ENCODE peak calls at places on chromosomes 12 and 14, in eight cellular contexts. B, A, K, D, O, S, F and N are unnamed samples. For H3K4me1, the result is how much of the 10 kb centered on the place peaks cover.

GRCh38 chr14:91068642-91069041 is 8.2 kb upstream of the RPS6KA5 start:
- DNase-seq in B (no peak), A (no peak), K (no peak), D (no peak), O (no peak), S (no peak), F (no peak), N (no peak)

GRCh38 chr12:66188584-66189475 is at the start of gene IRAK3:
- DNase-seq in B (peak), A (peak), K (peak), D (no peak), O (peak), S (peak), F (peak), N (no peak)

GRCh38 chr12:67701121-67701520 is 52.6 kb downstream of the DYRK2 start:
- DNase-seq in B (no peak), A (no peak), K (peak), D (no peak), O (peak), S (no peak), F (peak), N (no peak)

GRCh38 chr12:131049002-131049401 is 95.3 kb downstream of the ADGRD1 start:
- DNase-seq in B (no peak), A (no peak), K (no peak), D (no peak), O (no peak), S (no peak), F (no peak), N (no peak)

GRCh38 chr12:42482820-42483533 is 106.6 kb downstream of the PRICKLE1 start:
- DNase-seq in B (peak), A (peak), K (peak), D (peak), O (peak), S (peak), F (peak), N (no peak)

GRCh38 chr14:75279153-75279738 is 618 bp downstream of the FOS start:
- DNase-seq in B (peak), A (no peak), K (peak), D (peak), O (peak), S (no peak), F (peak), N (no peak)

GRCh38 chr12:68970951-68971350 is 38.0 kb upstream of the CPM start:
- DNase-seq in B (no peak), A (no peak), K (no peak), D (peak), O (peak), S (no peak), F (no peak), N (no peak)

GRCh38 chr12:123427036-123427769 is 9.3 kb downstream of the RILPL2 start:
- DNase-seq in B (no peak), A (no peak), K (no peak), D (no peak), O (no peak), S (no peak), F (no peak), N (no peak)

GRCh38 chr12:74021937-74022336 is 515.7 kb upstream of the ATXN7L3B start:
- DNase-seq in B (peak), A (peak), K (peak), D (peak), O (peak), S (peak), F (no peak), N (no peak)

GRCh38 chr12:77893918-77894317 is 63.2 kb downstream of the NAV3 start:
- DNase-seq in B (peak), A (no peak), K (no peak), D (peak), O (peak), S (no peak), F (peak), N (no peak)

GRCh38 chr12:102023343-102023930 is 38.4 kb downstream of the WASHC3 start:
- DNase-seq in B (no peak), A (no peak), K (peak), D (no peak), O (peak), S (no peak), F (peak), N (no peak)

GRCh38 chr14:91380610-91381371 is 36.8 kb downstream of the CCDC88C start:
- DNase-seq in B (no peak), A (no peak), K (no peak), D (no peak), O (no peak), S (no peak), F (no peak), N (no peak)

GRCh38 chr14:54343276-54344121 is 53.3 kb upstream of the CDKN3 start:
- DNase-seq in B (no peak), A (no peak), K (no peak), D (peak), O (no peak), S (no peak), F (no peak), N (no peak)

GRCh38 chr14:62557416-62557815 is 487.8 kb downstream of the KCNH5 start:
- DNase-seq in B (no peak), A (peak), K (no peak), D (peak), O (no peak), S (no peak), F (no peak), N (no peak)

GRCh38 chr12:11768233-11768965 is 118.9 kb downstream of the ETV6 start:
- DNase-seq in B (no peak), A (no peak), K (no peak), D (no peak), O (no peak), S (no peak), F (no peak), N (no peak)

GRCh38 chr12:19925881-19926665 is 442.3 kb upstream of the PDE3A start:
- DNase-seq in B (no peak), A (no peak), K (no peak), D (no peak), O (no peak), S (no peak), F (no peak), N (no peak)

GRCh38 chr12:113161415-113162016 is 12.0 kb downstream of the CFAP73 start:
- DNase-seq in B (peak), A (peak), K (no peak), D (no peak), O (no peak), S (peak), F (no peak), N (no peak)

GRCh38 chr12:27367078-27367477 is 34.4 kb downstream of the BMAL2 start:
- DNase-seq in B (no peak), A (no peak), K (peak), D (no peak), O (peak), S (no peak), F (peak), N (no peak)

GRCh38 chr12:75503866-75504265 is 7.5 kb downstream of the KRR1 start:
- DNase-seq in B (no peak), A (no peak), K (no peak), D (no peak), O (no peak), S (no peak), F (no peak), N (no peak)

GRCh38 chr12:75508159-75508558 is 3.2 kb downstream of the KRR1 start:
- DNase-seq in B (no peak), A (no peak), K (no peak), D (no peak), O (no peak), S (no peak), F (no peak), N (no peak)

GRCh38 chr12:75505706-75506312 is 5.6 kb downstream of the KRR1 start:
- DNase-seq in B (peak), A (no peak), K (peak), D (no peak), O (no peak), S (no peak), F (peak), N (no peak)

DNA sequence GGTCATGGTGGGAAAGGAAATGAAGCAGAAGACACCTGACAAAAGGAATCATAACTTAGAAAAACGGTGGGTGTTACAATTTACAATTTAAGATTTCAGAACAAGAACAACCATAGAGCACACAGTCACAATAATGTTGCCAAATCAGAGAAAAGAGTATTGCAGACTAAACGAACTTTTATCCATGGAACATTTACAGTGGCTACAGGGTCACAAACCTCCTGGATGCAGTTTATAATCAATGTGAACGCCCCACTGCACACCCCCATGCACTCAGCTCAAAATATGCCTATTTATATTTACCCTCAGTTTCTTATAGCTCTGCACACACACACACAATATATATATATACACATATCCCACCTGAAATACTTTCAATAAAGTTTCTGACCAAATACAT is 8.0 kb downstream of the KRR1 start:
- DNase-seq in B (no peak), A (no peak), K (no peak), D (no peak), O (no peak), S (no peak), F (no peak), N (no peak)
- H3K27ac ChIP-seq in B (no peak), A (no peak), K (no peak), D (no peak), O (no peak), S (no peak), F (no peak), N (no peak)

DNA sequence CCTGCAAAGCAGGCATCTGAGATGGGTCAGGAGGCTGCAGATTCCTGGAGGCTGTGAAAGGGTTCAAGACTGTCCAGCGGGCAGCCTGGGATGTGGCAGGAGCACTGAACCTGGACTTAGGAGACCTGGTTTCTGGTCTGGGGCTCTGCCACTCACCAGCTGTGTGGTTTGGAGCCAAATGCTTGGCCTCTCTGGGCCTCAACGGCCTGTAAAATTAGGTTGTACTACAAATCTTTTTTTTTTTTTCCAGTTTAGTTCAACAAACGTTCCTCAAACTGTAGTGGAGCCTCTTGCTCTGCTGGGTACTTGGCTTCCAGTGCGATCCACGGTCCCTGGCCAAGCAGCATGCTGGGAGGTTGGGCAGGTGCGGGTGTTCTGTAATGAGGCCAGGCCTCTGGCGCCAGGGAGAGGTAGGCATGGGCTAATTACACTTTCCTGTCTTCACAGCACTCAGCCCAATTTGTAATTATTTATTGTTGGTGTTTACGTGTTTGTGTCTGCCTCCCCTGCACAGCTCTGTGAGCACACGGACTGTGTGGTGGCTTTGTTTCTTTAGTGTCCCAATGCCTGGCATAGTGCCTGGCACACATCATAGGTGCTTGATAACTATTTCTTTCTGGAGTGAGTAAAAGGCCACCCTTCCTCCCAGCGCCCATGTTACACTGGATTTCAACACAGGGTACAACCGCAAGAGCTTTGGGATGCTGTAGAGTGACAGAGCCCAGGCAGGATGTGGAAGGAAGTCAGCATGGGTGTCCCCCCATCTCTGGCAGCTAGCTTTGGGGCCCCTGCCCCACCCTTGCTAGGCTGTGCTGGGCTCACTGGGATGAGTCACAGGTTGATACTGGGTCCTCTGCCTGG is 5.8 kb upstream of the KRT80 start:
- DNase-seq in B (no peak), A (no peak), K (peak), D (peak), O (no peak), S (no peak), F (no peak), N (no peak)
- H3K4me1 ChIP-seq in B (half or more), A (under half), K (under half), D (half or more), O (under half), S (under half), F (under half), N (under half)

GRCh38 chr14:93061380-93062012 is 54.2 kb downstream of the ITPK1 start:
- DNase-seq in B (no peak), A (no peak), K (no peak), D (no peak), O (no peak), S (no peak), F (no peak), N (no peak)
- H3K4me2 ChIP-seq in B (no peak), A (no peak), K (no peak), D (no peak), O (no peak), S (no peak), F (no peak), N (no peak)

GRCh38 chr14:81521356-81521755 is 12.3 kb downstream of the SEL1L start:
- DNase-seq in B (no peak), A (no peak), K (no peak), D (no peak), O (no peak), S (no peak), F (no peak), N (no peak)

GRCh38 chr14:81517798-81518398 is 15.8 kb downstream of the SEL1L start:
- DNase-seq in B (no peak), A (no peak), K (peak), D (no peak), O (no peak), S (no peak), F (peak), N (no peak)

GRCh38 chr14:81519200-81519998 is 14.3 kb downstream of the SEL1L start:
- DNase-seq in B (no peak), A (no peak), K (no peak), D (no peak), O (no peak), S (no peak), F (no peak), N (no peak)

GRCh38 chr14:81523016-81523415 is 10.6 kb downstream of the SEL1L start:
- DNase-seq in B (no peak), A (no peak), K (no peak), D (no peak), O (no peak), S (no peak), F (no peak), N (no peak)

DNA sequence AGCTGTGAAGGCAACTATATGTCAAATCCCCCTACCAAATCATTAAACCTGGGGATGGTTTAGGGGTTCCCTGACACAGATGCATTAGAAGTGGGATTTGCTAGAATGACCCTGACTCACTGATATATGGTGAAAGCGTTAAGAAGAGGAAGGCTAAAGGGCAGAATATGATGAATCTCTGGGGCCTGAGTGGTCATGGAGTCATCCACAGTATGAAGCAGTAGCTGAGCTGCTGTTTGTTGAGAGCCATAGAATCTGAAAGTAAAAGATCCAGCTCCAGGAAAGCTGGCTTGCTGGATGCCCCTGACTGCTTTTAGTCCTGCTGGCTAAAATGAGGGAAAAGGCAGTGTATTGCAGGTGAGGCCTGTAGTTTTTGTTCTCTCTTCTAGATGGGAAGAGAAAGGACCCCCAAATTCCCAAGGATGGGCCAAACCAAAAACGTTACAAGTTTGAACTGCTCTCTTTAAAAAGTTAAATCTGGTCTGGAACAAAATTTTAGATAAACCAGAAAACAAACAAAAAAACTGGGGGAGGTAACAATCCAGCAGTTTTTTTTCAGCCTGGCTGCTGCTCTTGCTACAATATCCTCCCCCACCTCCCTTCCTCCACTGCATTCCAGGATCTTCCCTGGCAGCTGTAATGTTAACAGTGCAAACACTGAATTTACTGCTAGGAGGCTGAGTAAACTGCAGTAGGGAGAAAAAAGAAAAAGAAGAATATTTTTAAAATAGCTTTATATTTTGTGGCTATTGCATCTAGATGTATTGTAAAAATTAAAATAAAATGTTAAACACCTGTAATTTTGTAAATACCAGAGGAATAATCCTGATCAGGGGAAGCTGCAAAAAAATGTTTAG is 16.5 kb downstream of the SEL1L start:
- DNase-seq in B (peak), A (no peak), K (peak), D (no peak), O (no peak), S (no peak), F (peak), N (no peak)
- H3K27ac ChIP-seq in B (peak), A (no peak), K (peak), D (no peak), O (no peak), S (peak), F (peak), N (no peak)